ENCODE peak calls at places on chromosome 11, in four cellular contexts. One of them, this sample, is unnamed.

GRCh38 chr11:8265681-8266241 is 2.1 kb upstream of the LMO1 start:
- DNase-seq in progenitor cell of endocrine pancreas: no peak
- DNase-seq in AG10803: no peak
- DNase-seq in AG09319: no peak
- DNase-seq in this sample: peak; percentile 28

GRCh38 chr11:22666320-22666699 is at the start of gene GAS2:
- DNase-seq in AG10803: no peak
- DNase-seq in progenitor cell of endocrine pancreas: no peak
- DNase-seq in AG09319: no peak
- DNase-seq in this sample: no peak

GRCh38 chr11:64409707-64410395 is 50.9 kb downstream of the RPS6KA4 start:
- DNase-seq in progenitor cell of endocrine pancreas: no peak
- DNase-seq in AG09319: no peak
- DNase-seq in AG10803: no peak
- DNase-seq in this sample: peak; percentile 12

GRCh38 chr11:93169950-93170561 is 27.7 kb downstream of the SLC36A4 start:
- DNase-seq in AG09319: peak; percentile 1
- DNase-seq in progenitor cell of endocrine pancreas: no peak
- DNase-seq in AG10803: peak; percentile 12
- DNase-seq in this sample: peak; percentile 55

GRCh38 chr11:73182824-73183321 is 35.2 kb upstream of the P2RY2 start:
- DNase-seq in progenitor cell of endocrine pancreas: no peak
- DNase-seq in AG10803: no peak
- DNase-seq in AG09319: no peak
- DNase-seq in this sample: no peak

GRCh38 chr11:126338346-126339055 is 17.0 kb upstream of the ST3GAL4 start:
- DNase-seq in AG10803: no peak
- DNase-seq in progenitor cell of endocrine pancreas: no peak
- DNase-seq in AG09319: no peak
- DNase-seq in this sample: no peak

GRCh38 chr11:129989437-129989836 is 13.2 kb downstream of the PRDM10 start:
- DNase-seq in AG09319: no peak
- DNase-seq in AG10803: no peak
- DNase-seq in progenitor cell of endocrine pancreas: no peak
- DNase-seq in this sample: no peak

GRCh38 chr11:8735094-8735493 is 52.5 kb downstream of the RPL27A start:
- DNase-seq in progenitor cell of endocrine pancreas: no peak
- DNase-seq in AG10803: no peak
- DNase-seq in AG09319: no peak
- DNase-seq in this sample: no peak

GRCh38 chr11:104625246-104625645 is 273.0 kb downstream of the CASP12 start:
- DNase-seq in progenitor cell of endocrine pancreas: no peak
- DNase-seq in AG10803: peak; percentile 17
- DNase-seq in AG09319: no peak
- DNase-seq in this sample: peak; percentile 51